ENCODE peak calls at places on chromosome 5, in six cellular contexts. F is GM23248, B is SK-N-SH, G is MM.1S, P is neural progenitor cell, C is HCT116. V is an unnamed sample.

GRCh38 chr5:138601444-138601843 is 26.2 kb upstream of the HSPA9 start:
- DNase-seq in F (peak; percentile 84), B (no peak), G (no peak), P (no peak), C (no peak), V (no peak)

GRCh38 chr5:178839319-178839704 is 20.4 kb upstream of the ZNF354B start:
- DNase-seq in F (peak; percentile 35), B (peak; percentile 34), G (no peak), P (peak; percentile 82), C (peak; percentile 16), V (peak; percentile 82)

GRCh38 chr5:177429248-177430045 is 3.0 kb downstream of the GRK6 start:
- DNase-seq in F (no peak), B (no peak), G (peak; percentile 56), P (no peak), C (no peak), V (no peak)

GRCh38 chr5:170336065-170336464 is 38.5 kb upstream of the LCP2 start:
- DNase-seq in F (no peak), B (no peak), G (no peak), P (no peak), C (no peak), V (no peak)

GRCh38 chr5:1792842-1793266 is 6.8 kb downstream of the MRPL36 start:
- DNase-seq in F (peak; percentile 80), B (no peak), G (peak; percentile 98), P (no peak), C (no peak), V (peak; percentile 92)

GRCh38 chr5:174323878-174324281 is 278.4 kb downstream of the NSG2 start:
- DNase-seq in F (peak; percentile 60), B (peak; percentile 80), G (peak; percentile 61), P (peak; percentile 89), C (peak; percentile 72), V (peak; percentile 78)

GRCh38 chr5:141691867-141692532 is 10.0 kb upstream of the ARAP3 start:
- DNase-seq in F (peak; percentile 85), B (peak; percentile 92), G (peak; percentile 77), P (peak; percentile 90), C (peak; percentile 51), V (peak; percentile 85)

GRCh38 chr5:137498301-137498735 is 808 bp downstream of the SPOCK1 start:
- DNase-seq in F (peak; percentile 70), B (peak; percentile 75), G (no peak), P (peak; percentile 69), C (no peak), V (peak; percentile 4)

GRCh38 chr5:74232281-74232680 is 408.2 kb downstream of the ENC1 start:
- DNase-seq in F (peak; percentile 97), B (no peak), G (no peak), P (peak; percentile 35), C (no peak), V (peak; percentile 77)

GRCh38 chr5:143154495-143155375 is 248.8 kb downstream of the NR3C1 start:
- DNase-seq in F (peak; percentile 85), B (no peak), G (no peak), P (peak; percentile 34), C (no peak), V (peak; percentile 58)

GRCh38 chr5:74885170-74885569 is 19.0 kb upstream of the FAM169A start:
- DNase-seq in F (no peak), B (no peak), G (no peak), P (no peak), C (no peak), V (no peak)

GRCh38 chr5:98516701-98517100 is 256.8 kb upstream of the RGMB start:
- DNase-seq in F (no peak), B (no peak), G (no peak), P (no peak), C (no peak), V (no peak)

GRCh38 chr5:82073179-82073578 is 101.4 kb downstream of the ATG10 start:
- DNase-seq in F (no peak), B (no peak), G (no peak), P (no peak), C (no peak), V (no peak)

GRCh38 chr5:55903121-55903701 is 52.1 kb downstream of the IL31RA start:
- DNase-seq in F (no peak), B (no peak), G (no peak), P (no peak), C (no peak), V (no peak)

GRCh38 chr5:150001660-150002493 is 1.3 kb downstream of the HMGXB3 start:
- DNase-seq in F (peak; percentile 89), B (peak; percentile 78), G (peak; percentile 85), P (peak; percentile 75), C (peak; percentile 48), V (peak; percentile 84)

GRCh38 chr5:81035522-81035921 is 75.4 kb downstream of the RASGRF2 start:
- DNase-seq in F (no peak), B (no peak), G (no peak), P (no peak), C (no peak), V (no peak)

GRCh38 chr5:159448-160172 is 31.7 kb upstream of the LRRC14B start:
- DNase-seq in F (peak; percentile 65), B (no peak), G (no peak), P (peak; percentile 12), C (no peak), V (peak; percentile 48)

GRCh38 chr5:77935516-77936364 is 159.6 kb upstream of the TBCA start:
- DNase-seq in F (peak; percentile 76), B (no peak), G (peak; percentile 50), P (no peak), C (no peak), V (no peak)

GRCh38 chr5:43729846-43730478 is 127.0 kb downstream of the NNT start:
- DNase-seq in F (peak; percentile 48), B (no peak), G (peak; percentile 31), P (no peak), C (peak; percentile 7), V (peak; percentile 55)

GRCh38 chr5:122323132-122323548 is 11.1 kb downstream of the SNCAIP start:
- DNase-seq in F (peak; percentile 25), B (peak; percentile 8), G (peak; percentile 50), P (no peak), C (no peak), V (no peak)

GRCh38 chr5:157505496-157505895 is 45.5 kb downstream of the NIPAL4 start:
- DNase-seq in F (no peak), B (no peak), G (no peak), P (no peak), C (no peak), V (no peak)

GRCh38 chr5:122845253-122846050 is at the start of gene SNX24:
- DNase-seq in F (peak; percentile 88), B (peak; percentile 95), G (peak; percentile 90), P (peak; percentile 88), C (peak; percentile 34), V (peak; percentile 82)

DNA sequence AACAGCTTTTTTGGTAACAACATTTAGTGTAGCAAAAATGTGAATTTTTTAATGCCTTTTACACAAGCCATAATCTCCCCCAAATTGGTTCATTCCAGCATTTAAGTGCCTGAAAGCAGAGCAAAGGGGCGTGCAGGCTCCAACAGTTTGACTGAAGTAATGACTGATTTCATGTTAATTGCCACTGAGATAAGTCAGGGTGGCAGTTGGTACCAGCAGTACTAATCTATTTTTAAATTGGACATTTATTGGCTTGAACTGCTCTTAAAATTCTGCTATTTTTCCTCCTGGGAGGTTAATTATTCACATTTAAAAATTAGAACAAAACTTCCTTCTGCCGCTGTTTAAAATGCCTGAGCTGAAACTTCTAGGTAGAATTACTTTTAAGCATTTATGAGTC is 12.4 kb downstream of the TMEM171 start:
- DNase-seq in F (no peak), B (no peak), G (no peak), P (no peak), C (no peak), V (no peak)
- TF ChIP-seq EZH2phosphoT487 in F (no peak), B (no peak), G (no peak), P (no peak), C (no peak), V (no peak)

GRCh38 chr5:172785429-172786088 is 14.6 kb upstream of the DUSP1 start:
- DNase-seq in F (no peak), B (no peak), G (no peak), P (no peak), C (no peak), V (no peak)

GRCh38 chr5:172786736-172787462 is 15.9 kb upstream of the DUSP1 start:
- DNase-seq in F (no peak), B (no peak), G (no peak), P (no peak), C (no peak), V (no peak)

GRCh38 chr5:172779968-172780350 is 9.0 kb upstream of the DUSP1 start:
- DNase-seq in F (no peak), B (no peak), G (no peak), P (no peak), C (no peak), V (no peak)

GRCh38 chr5:172778223-172778814 is 7.3 kb upstream of the DUSP1 start:
- DNase-seq in F (peak; percentile 96), B (no peak), G (no peak), P (no peak), C (peak; percentile 90), V (peak; percentile 92)

GRCh38 chr5:172782169-172783039 is 11.4 kb upstream of the DUSP1 start:
- DNase-seq in F (peak; percentile 81), B (no peak), G (no peak), P (no peak), C (no peak), V (peak; percentile 93)
- H3K27ac ChIP-seq in F (no peak overlapping the region), B (no peak overlapping the region), G (no peak overlapping the region), P (no peak overlapping the region), C (no peak overlapping the region), V (peak overlapping the region; percentile 97)

DNA sequence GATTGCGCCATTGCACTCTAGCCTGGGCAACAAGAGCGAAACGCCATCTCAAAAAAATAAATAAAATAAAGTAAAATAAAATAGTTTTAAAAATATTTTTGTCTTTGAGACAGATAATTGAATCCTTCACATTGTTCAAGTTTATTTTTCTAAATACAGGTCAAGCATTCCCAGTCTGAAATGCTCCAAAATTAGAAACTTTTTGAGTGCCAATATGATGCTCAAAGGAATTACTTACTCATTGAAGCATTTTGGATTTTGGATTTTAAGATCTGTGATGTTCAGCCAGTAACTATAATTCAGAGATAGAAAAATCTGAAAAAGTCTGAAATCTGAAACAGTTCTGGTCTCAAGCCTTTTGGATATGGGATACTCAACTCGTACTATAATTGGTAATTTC is 39.8 kb downstream of the RBM27 start:
- DNase-seq in F (no peak), B (no peak), G (no peak), P (no peak), C (no peak), V (no peak)
- H3K9ac ChIP-seq in F (no peak overlapping the region), B (no peak overlapping the region), G (no peak overlapping the region), P (no peak overlapping the region), C (no peak overlapping the region), V (no peak overlapping the region)

DNA sequence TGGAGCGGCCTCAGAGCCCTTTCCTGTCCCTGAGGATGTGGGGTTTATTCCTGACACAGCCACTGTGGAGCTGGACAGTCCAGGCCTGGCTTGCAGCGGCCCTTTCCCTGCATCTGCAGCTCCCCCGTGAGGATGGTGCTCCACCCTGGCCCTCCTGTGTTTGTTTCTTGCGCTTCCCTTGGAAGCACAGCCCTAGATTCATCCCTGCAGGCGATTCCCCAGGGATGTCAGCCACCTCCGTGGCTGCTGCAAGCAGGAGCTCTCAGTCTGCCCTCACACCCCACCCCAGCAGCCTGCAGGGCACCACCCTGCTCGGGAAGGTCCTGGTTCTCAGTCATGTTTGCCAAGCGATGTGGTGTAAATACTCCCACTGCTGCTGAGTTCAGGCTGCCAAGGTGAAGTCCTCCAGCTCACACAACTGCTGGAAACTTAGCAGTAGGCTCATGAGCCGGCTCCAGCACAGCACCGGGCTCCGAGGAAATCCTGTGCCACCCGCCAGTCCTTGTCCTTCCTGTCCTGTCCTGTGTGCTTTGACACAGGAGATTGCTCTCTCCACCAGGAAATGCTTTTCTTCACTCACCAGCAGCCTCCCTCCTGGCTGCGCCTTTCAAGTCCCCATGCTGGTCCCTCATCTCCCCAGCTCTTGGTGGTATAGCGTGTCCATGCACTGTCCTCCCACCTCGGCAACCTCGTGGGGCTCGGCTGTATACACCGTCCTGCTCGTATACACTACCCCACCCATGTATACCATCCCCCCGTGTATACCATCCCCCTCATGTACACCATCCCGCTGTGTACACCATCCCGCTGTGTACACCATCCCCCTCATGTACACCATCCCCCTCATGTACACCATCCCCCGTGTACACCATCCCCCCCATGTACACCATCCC is 16.2 kb downstream of the ROPN1L start:
- DNase-seq in F (peak; percentile 72), B (peak; percentile 39), G (no peak), P (peak; percentile 49), C (no peak), V (peak; percentile 64)
- TF ChIP-seq EZH2phosphoT487 in F (no peak), B (no peak), G (no peak), P (no peak), C (no peak), V (no peak)